ENCODE peak calls at places on chromosome 21, in eight cellular contexts. Y is endothelial cell; F is CD4-positive, alpha-beta T cell; J is heart right ventricle; S is suprapubic skin; L is GM10248; G is hepatocyte; W is RWPE2. M is an unnamed sample.

GRCh38 chr21:33901421-33902288 is 13.9 kb downstream of the ATP5PO start:
- DNase-seq in Y (peak), F (no peak), J (peak), S (no peak), L (no peak), G (peak), W (no peak), M (no peak)

GRCh38 chr21:35252831-35253230 is 203.7 kb upstream of the RUNX1 start:
- DNase-seq in Y (no peak), F (no peak), J (no peak), S (no peak), L (no peak), G (no peak), W (no peak), M (no peak)

GRCh38 chr21:32319012-32319411 is 20.4 kb downstream of the MRAP start:
- DNase-seq in Y (no peak), F (no peak), J (no peak), S (peak), L (no peak), G (no peak), W (no peak), M (no peak)

GRCh38 chr21:15005391-15005790 is 59.4 kb downstream of the NRIP1 start:
- DNase-seq in Y (no peak), F (no peak), J (no peak), S (no peak), L (no peak), G (no peak), W (no peak), M (no peak)

GRCh38 chr21:31117046-31117916 is 79.0 kb upstream of the KRTAP19-8 start:
- DNase-seq in Y (no peak), F (no peak), J (no peak), S (no peak), L (no peak), G (peak), W (no peak), M (no peak)

GRCh38 chr21:26140185-26140584 is 30.4 kb downstream of the APP start:
- DNase-seq in Y (no peak), F (no peak), J (peak), S (no peak), L (no peak), G (peak), W (no peak), M (no peak)

GRCh38 chr21:22791376-22791775 is 1793.2 kb downstream of the NCAM2 start:
- DNase-seq in Y (no peak), F (no peak), J (no peak), S (no peak), L (no peak), G (no peak), W (no peak), M (no peak)

GRCh38 chr21:26958792-26959191 is 8.1 kb downstream of the ADAMTS5 start:
- DNase-seq in Y (no peak), F (no peak), J (peak), S (no peak), L (no peak), G (no peak), W (no peak), M (no peak)

GRCh38 chr21:25572895-25573310 is 34.4 kb downstream of the MRPL39 start:
- DNase-seq in Y (no peak), F (no peak), J (no peak), S (no peak), L (peak), G (no peak), W (no peak), M (no peak)

GRCh38 chr21:28938726-28939125 is 54.0 kb downstream of the LTN1 start:
- DNase-seq in Y (no peak), F (no peak), J (no peak), S (no peak), L (no peak), G (no peak), W (no peak), M (no peak)

GRCh38 chr21:31218830-31219608 is 125.0 kb downstream of the TIAM1 start:
- DNase-seq in Y (no peak), F (no peak), J (peak), S (peak), L (no peak), G (peak), W (no peak), M (no peak)

GRCh38 chr21:37753122-37753599 is 163.1 kb downstream of the KCNJ6 start:
- DNase-seq in Y (no peak), F (no peak), J (no peak), S (no peak), L (no peak), G (no peak), W (no peak), M (no peak)

GRCh38 chr21:42764443-42764760 is 111.0 kb downstream of the PDE9A start:
- DNase-seq in Y (no peak), F (no peak), J (no peak), S (no peak), L (no peak), G (no peak), W (no peak), M (no peak)

DNA sequence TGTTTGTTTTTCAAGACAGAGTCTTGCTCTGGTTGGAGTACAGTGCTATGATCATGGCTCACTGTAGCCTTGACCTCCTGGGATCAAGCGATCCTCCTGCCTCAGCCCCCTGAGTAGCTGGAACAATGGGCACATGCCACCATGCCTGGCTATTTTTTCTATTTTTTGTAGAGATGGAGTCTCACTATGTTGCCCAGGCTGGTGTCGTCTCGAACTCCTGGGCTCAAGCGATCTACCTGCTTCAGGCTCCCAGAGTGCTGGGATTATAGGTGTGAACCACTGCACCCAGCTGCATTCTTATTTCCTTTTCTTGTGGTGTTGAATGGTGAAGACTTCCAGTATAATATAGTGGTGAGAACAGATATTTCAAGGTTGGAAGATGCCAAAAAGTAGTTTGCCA is 28.0 kb downstream of the B3GALT5 start:
- DNase-seq in Y (no peak), F (no peak), J (no peak), S (no peak), L (no peak), G (no peak), W (no peak), M (no peak)
- TF ChIP-seq CTCF in Y (no peak), F (no peak), J (no peak), S (no peak), L (no peak), G (no peak), W (no peak), M (no peak)

DNA sequence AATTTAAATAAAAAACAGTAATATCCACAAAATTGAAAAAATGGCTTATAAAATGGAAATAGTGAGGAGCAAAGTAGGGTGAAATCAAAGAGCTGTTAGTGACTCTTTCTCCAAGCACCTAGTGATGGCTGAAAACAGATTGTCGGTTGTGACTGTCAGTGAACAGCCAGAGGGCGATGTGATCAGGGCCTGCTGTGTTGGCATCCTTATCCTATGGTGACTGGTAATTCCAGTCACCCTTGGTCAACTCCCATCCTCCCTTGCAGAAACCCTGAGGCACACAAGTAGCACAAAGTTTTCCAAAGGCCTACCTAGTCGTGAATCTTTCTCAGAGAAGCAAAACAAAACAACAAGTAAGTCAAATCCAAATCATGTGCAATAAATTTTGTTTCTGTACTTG is 599.8 kb upstream of the CXADR start:
- DNase-seq in Y (no peak), F (no peak), J (no peak), S (no peak), L (no peak), G (no peak), W (no peak), M (no peak)
- TF ChIP-seq CTCF in Y (no peak), F (no peak), J (no peak), S (no peak), L (no peak), G (no peak), W (no peak), M (no peak)

GRCh38 chr21:46661211-46661625 is 25.7 kb downstream of the PRMT2 start:
- DNase-seq in Y (peak), F (no peak), J (peak), S (no peak), L (peak), G (peak), W (no peak), M (peak)
- TF ChIP-seq CTCF in Y (peak), F (peak), J (peak), S (peak), L (peak), G (peak), W (peak), M (peak)

GRCh38 chr21:40841524-40842196 is 5.3 kb downstream of the DSCAM start:
- DNase-seq in Y (peak), F (no peak), J (peak), S (no peak), L (no peak), G (peak), W (no peak), M (no peak)
- TF ChIP-seq CTCF in Y (peak), F (no peak), J (peak), S (no peak), L (no peak), G (peak), W (peak), M (no peak)

GRCh38 chr21:44487831-44488230 is 32.5 kb downstream of the LRRC3 start:
- DNase-seq in Y (no peak), F (no peak), J (no peak), S (no peak), L (no peak), G (peak), W (no peak), M (no peak)
- TF ChIP-seq CTCF in Y (peak), F (peak), J (peak), S (no peak), L (peak), G (peak), W (peak), M (no peak)